ENCODE peak calls at places on chromosome 10, in nine cellular contexts. Y is PC-9, W is cardiac muscle cell, N is kidney, C is fibroblast of lung, P is RWPE1, K is body of pancreas, T is HL-60, L is endothelial cell. F is an unnamed sample.

GRCh38 chr10:75402486-75403143 is 1.1 kb upstream of the ZNF503 start:
- DNase-seq in Y (peak; percentile 25), W (no peak), N (peak; percentile 80), C (no peak), P (no peak), K (peak; percentile 60), T (peak; percentile 39), L (peak; percentile 38), F (peak; percentile 69)

GRCh38 chr10:65570143-65571010 is 1355.5 kb upstream of the LRRTM3 start:
- DNase-seq in Y (peak; percentile 71), W (peak; percentile 64), N (peak; percentile 64), C (peak; percentile 53), P (peak; percentile 20), K (peak; percentile 53), T (peak; percentile 14), L (peak; percentile 56), F (peak; percentile 76)

GRCh38 chr10:921471-922414 is 9.8 kb downstream of the LARP4B start:
- DNase-seq in Y (no peak), W (peak; percentile 82), N (no peak), C (peak; percentile 89), P (peak; percentile 30), K (no peak), T (no peak), L (no peak), F (no peak)

GRCh38 chr10:4688620-4689019 is 137.4 kb upstream of the AKR1E2 start:
- DNase-seq in Y (no peak), W (peak; percentile 35), N (no peak), C (no peak), P (no peak), K (no peak), T (no peak), L (no peak), F (no peak)

GRCh38 chr10:42850931-42851330 is 68.3 kb downstream of the BMS1 start:
- DNase-seq in Y (no peak), W (no peak), N (no peak), C (no peak), P (peak; percentile 84), K (no peak), T (no peak), L (no peak), F (no peak)

GRCh38 chr10:7787150-7787856 is 490 bp downstream of the KIN start:
- DNase-seq in Y (peak; percentile 4), W (peak; percentile 11), N (no peak), C (peak; percentile 23), P (peak; percentile 42), K (no peak), T (peak; percentile 0), L (no peak), F (peak; percentile 3)

GRCh38 chr10:113076949-113077348 is 126.9 kb downstream of the TCF7L2 start:
- DNase-seq in Y (no peak), W (no peak), N (no peak), C (no peak), P (no peak), K (no peak), T (no peak), L (no peak), F (no peak)

GRCh38 chr10:88377510-88377909 is 205.6 kb downstream of the RNLS start:
- DNase-seq in Y (no peak), W (no peak), N (no peak), C (no peak), P (no peak), K (no peak), T (no peak), L (no peak), F (no peak)

GRCh38 chr10:54866666-54867065 is 65.6 kb upstream of the PCDH15 start:
- DNase-seq in Y (no peak), W (no peak), N (no peak), C (no peak), P (no peak), K (no peak), T (no peak), L (no peak), F (no peak)

GRCh38 chr10:119335671-119336353 is 128.4 kb downstream of the GRK5 start:
- DNase-seq in Y (no peak), W (peak; percentile 54), N (no peak), C (peak; percentile 61), P (no peak), K (no peak), T (no peak), L (no peak), F (no peak)

GRCh38 chr10:6866757-6867156 is 286.7 kb upstream of the PRKCQ start:
- DNase-seq in Y (no peak), W (no peak), N (no peak), C (no peak), P (no peak), K (no peak), T (no peak), L (no peak), F (no peak)

GRCh38 chr10:126701526-126701925 is 31.0 kb upstream of the C10orf90 start:
- DNase-seq in Y (no peak), W (no peak), N (no peak), C (no peak), P (no peak), K (no peak), T (no peak), L (no peak), F (no peak)

GRCh38 chr10:59907537-59907917 is 1.2 kb upstream of the CCDC6 start:
- DNase-seq in Y (no peak), W (no peak), N (no peak), C (no peak), P (no peak), K (no peak), T (no peak), L (no peak), F (no peak)

GRCh38 chr10:8102708-8103401 is 48.4 kb downstream of the GATA3 start:
- DNase-seq in Y (peak; percentile 25), W (no peak), N (no peak), C (no peak), P (no peak), K (no peak), T (no peak), L (no peak), F (no peak)

GRCh38 chr10:43253461-43254198 is 13.2 kb downstream of the RASGEF1A start:
- DNase-seq in Y (no peak), W (no peak), N (peak; percentile 54), C (no peak), P (no peak), K (no peak), T (no peak), L (no peak), F (no peak)

DNA sequence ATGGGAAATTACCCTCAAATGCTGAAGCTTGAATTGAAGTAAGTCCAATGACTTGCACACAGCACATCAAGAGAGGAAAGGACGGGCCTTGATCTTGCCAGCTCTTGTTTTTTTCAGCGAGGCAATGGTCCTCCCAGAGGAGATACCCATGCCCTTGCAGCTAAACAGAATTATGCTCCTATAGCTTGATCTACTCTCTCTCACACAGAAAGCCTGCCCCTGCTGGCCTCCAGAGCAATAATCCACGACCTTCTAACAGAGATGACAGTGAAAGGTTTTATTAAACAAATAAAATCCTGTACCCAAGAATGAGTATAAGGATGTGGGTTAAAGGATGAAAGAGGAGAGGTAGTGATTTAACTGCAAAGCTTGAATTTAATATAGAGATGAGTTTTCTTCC is 268.0 kb downstream of the ADRA2A start:
- DNase-seq in Y (no peak), W (no peak), N (no peak), C (no peak), P (no peak), K (no peak), T (no peak), L (no peak), F (no peak)
- TF ChIP-seq CTCF in Y (peak; percentile 33), W (no peak), N (no peak), C (no peak), P (peak; percentile 7), K (peak; percentile 20), T (peak; percentile 2), L (peak; percentile 18), F (no peak)

GRCh38 chr10:111758593-111758992 is 425.0 kb downstream of the GPAM start:
- DNase-seq in Y (no peak), W (no peak), N (no peak), C (no peak), P (no peak), K (no peak), T (no peak), L (no peak), F (no peak)

GRCh38 chr10:111762114-111762513 is 421.5 kb downstream of the GPAM start:
- DNase-seq in Y (no peak), W (no peak), N (no peak), C (no peak), P (no peak), K (no peak), T (no peak), L (no peak), F (no peak)

GRCh38 chr10:111756541-111757061 is 427.0 kb downstream of the GPAM start:
- DNase-seq in Y (peak; percentile 3), W (no peak), N (no peak), C (peak; percentile 0), P (no peak), K (peak; percentile 36), T (peak; percentile 14), L (peak; percentile 70), F (peak; percentile 50)
- TF ChIP-seq CTCF in Y (peak; percentile 51), W (no peak), N (peak; percentile 66), C (no peak), P (peak; percentile 14), K (peak; percentile 18), T (no peak), L (peak; percentile 40), F (no peak)

GRCh38 chr10:115441907-115442520 is 348.8 kb downstream of the ATRNL1 start:
- DNase-seq in Y (no peak), W (no peak), N (no peak), C (no peak), P (no peak), K (no peak), T (no peak), L (no peak), F (no peak)
- TF ChIP-seq CTCF in Y (no peak), W (no peak), N (no peak), C (peak; percentile 32), P (no peak), K (no peak), T (no peak), L (peak; percentile 81), F (no peak)

GRCh38 chr10:17671307-17671706 is 27.4 kb downstream of the STAM start:
- DNase-seq in Y (no peak), W (no peak), N (no peak), C (peak; percentile 47), P (no peak), K (no peak), T (no peak), L (no peak), F (no peak)

GRCh38 chr10:17676919-17677318 is 33.0 kb downstream of the STAM start:
- DNase-seq in Y (no peak), W (no peak), N (no peak), C (peak; percentile 11), P (no peak), K (no peak), T (no peak), L (no peak), F (no peak)

GRCh38 chr10:17673517-17674051 is 29.6 kb downstream of the STAM start:
- DNase-seq in Y (peak; percentile 48), W (peak; percentile 80), N (no peak), C (peak; percentile 98), P (peak; percentile 82), K (no peak), T (no peak), L (no peak), F (no peak)

DNA sequence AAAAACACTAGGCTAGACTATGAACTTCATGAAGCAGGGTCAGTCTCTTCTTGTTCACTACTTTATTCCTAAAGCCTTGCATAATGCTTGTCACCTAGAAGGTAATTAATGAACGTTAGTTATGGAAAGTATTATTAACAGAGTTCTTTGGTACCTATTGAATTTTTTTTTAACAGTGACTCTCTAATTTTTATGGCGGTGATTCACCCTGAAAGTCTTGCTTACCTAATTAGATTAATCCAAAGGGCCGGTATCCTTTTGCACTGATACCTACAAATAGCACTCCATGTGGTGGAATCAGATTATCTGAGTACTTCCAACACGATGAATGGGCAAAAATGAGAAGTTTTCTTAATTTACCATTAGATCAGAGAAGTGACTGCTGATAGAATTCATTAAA is 31.7 kb downstream of the STAM start:
- DNase-seq in Y (no peak), W (no peak), N (no peak), C (peak; percentile 52), P (peak; percentile 20), K (no peak), T (no peak), L (no peak), F (no peak)
- TF ChIP-seq CTCF in Y (no peak), W (no peak), N (no peak), C (no peak), P (no peak), K (no peak), T (no peak), L (no peak), F (no peak)

F was measured in Calu3.